ENCODE peak calls at places on chromosomes 11 and 22, in nine cellular contexts. T is activated CD4-positive, CD25-positive, alpha-beta regulatory T cell; C is H4; S is NCI-H1436; Z is ELF-1; R is M059J; W is GM20000; Q is DMS153; M is AG04449. U is an unnamed sample.

GRCh38 chr11:2689551-2690260 is 10.1 kb downstream of the KCNQ1OT1 start:
- DNase-seq in Z (no peak), Q (no peak), S (no peak), W (no peak), R (no peak), T (no peak), M (no peak), C (no peak), U (no peak)

GRCh38 chr11:103484545-103484944 is 375.3 kb downstream of the DYNC2H1 start:
- DNase-seq in C (no peak), R (no peak), M (no peak), S (no peak), T (no peak), Q (no peak), W (no peak), Z (no peak), U (no peak)

GRCh38 chr11:74683279-74683871 is 47.9 kb downstream of the CHRDL2 start:
- DNase-seq in T (no peak), Z (peak), C (no peak), M (no peak), R (no peak), S (no peak), Q (no peak), W (peak), U (no peak)

GRCh38 chr11:118198370-118198769 is 21.9 kb upstream of the SCN2B start:
- DNase-seq in Q (no peak), C (peak), T (peak), M (no peak), S (peak), R (peak), W (peak), Z (peak), U (peak)

GRCh38 chr11:20712912-20713311 is 43.5 kb downstream of the NELL1 start:
- DNase-seq in R (no peak), S (no peak), C (no peak), M (no peak), Q (no peak), Z (peak), W (no peak), T (no peak), U (no peak)

GRCh38 chr22:40720538-40721256 is 41.4 kb downstream of the MCHR1 start:
- DNase-seq in W (no peak), Q (peak), M (no peak), S (no peak), Z (no peak), T (no peak), C (no peak), R (peak), U (no peak)

GRCh38 chr11:37512156-37512780 is 914.2 kb upstream of the RAG2 start:
- DNase-seq in R (peak), M (no peak), Q (no peak), W (no peak), C (no peak), T (no peak), Z (no peak), S (no peak), U (no peak)

GRCh38 chr11:14358729-14359439 is at the start of gene RRAS2:
- DNase-seq in T (peak), Z (peak), S (peak), Q (peak), W (peak), R (peak), M (no peak), C (peak), U (peak)

GRCh38 chr22:42065408-42066132 is 5.0 kb downstream of the NAGA start:
- DNase-seq in C (no peak), Q (no peak), T (no peak), W (no peak), Z (peak), M (no peak), S (no peak), R (no peak), U (no peak)

GRCh38 chr11:68651208-68651984 is 32.9 kb upstream of the GAL start:
- DNase-seq in R (no peak), M (no peak), C (no peak), Z (no peak), Q (no peak), W (no peak), S (no peak), T (no peak), U (no peak)

GRCh38 chr11:74319139-74319538 is 7.7 kb upstream of the P4HA3 start:
- DNase-seq in Z (no peak), S (no peak), C (no peak), M (peak), T (no peak), R (peak), W (no peak), Q (no peak), U (peak)

GRCh38 chr11:24321229-24321628 is 175.6 kb upstream of the LUZP2 start:
- DNase-seq in W (no peak), Q (no peak), M (no peak), S (no peak), R (no peak), Z (no peak), C (no peak), T (no peak), U (no peak)

GRCh38 chr11:116641561-116642045 is 131.2 kb downstream of the BUD13 start:
- DNase-seq in W (peak), T (no peak), Q (peak), C (peak), M (no peak), Z (peak), S (peak), R (peak), U (peak)

GRCh38 chr11:74318241-74318932 is 6.9 kb upstream of the P4HA3 start:
- DNase-seq in T (no peak), W (no peak), Z (no peak), Q (no peak), C (no peak), M (no peak), R (peak), S (no peak), U (peak)

GRCh38 chr11:118045191-118045590 is 31.7 kb upstream of the TMPRSS4 start:
- DNase-seq in S (peak), W (no peak), R (no peak), M (no peak), Z (no peak), Q (peak), T (no peak), C (no peak), U (no peak)